ENCODE peak calls at places on chromosomes 3 and 15, in ten cellular contexts. V is EH; E is PC-9; C is cardiac muscle cell; W is stimulated activated naive CD4-positive, alpha-beta T cell; H is H4; O is fibroblast of the conjunctiva; P is stimulated activated CD4-positive, alpha-beta T cell treated with anti-CD3 and anti-CD28 coated beads, Interleukin-4, amount 100 ng/mL, for 24 hours; T is epithelial cell of esophagus; A is NCI-H2081. I is an unnamed sample.

GRCh38 chr15:34799149-34799824 is 3.9 kb upstream of the ACTC1 start:
- DNase-seq in O (no peak), A (peak), E (no peak), V (peak), P (no peak), T (no peak), H (peak), W (no peak), C (peak), I (no peak)

GRCh38 chr15:42876224-42876623 is 44.4 kb downstream of the TTBK2 start:
- DNase-seq in C (no peak), E (no peak), P (no peak), H (no peak), A (no peak), W (no peak), T (no peak), O (no peak), V (no peak), I (no peak)

GRCh38 chr15:35444557-35445204 is 101.3 kb downstream of the DPH6 start:
- DNase-seq in V (peak), A (peak), H (peak), W (no peak), E (peak), T (peak), P (no peak), C (peak), O (no peak), I (no peak)

GRCh38 chr3:179179256-179179655 is 31.1 kb downstream of the PIK3CA start:
- DNase-seq in W (no peak), O (no peak), V (no peak), A (no peak), E (no peak), T (no peak), C (no peak), H (no peak), P (no peak), I (no peak)

GRCh38 chr3:45234250-45234649 is 8.2 kb upstream of the TMEM158 start:
- DNase-seq in P (no peak), T (no peak), W (no peak), O (no peak), A (no peak), C (no peak), H (no peak), E (no peak), V (no peak), I (no peak)

GRCh38 chr3:34388836-34389235 is 590.4 kb downstream of the PDCD6IP start:
- DNase-seq in P (no peak), V (no peak), H (no peak), E (no peak), T (no peak), W (no peak), C (no peak), O (no peak), A (no peak), I (no peak)

GRCh38 chr3:141255137-141255536 is 23.5 kb downstream of the PXYLP1 start:
- DNase-seq in P (no peak), T (no peak), O (no peak), E (no peak), C (no peak), W (no peak), A (no peak), H (no peak), V (no peak), I (no peak)

GRCh38 chr3:72821170-72821781 is 27.0 kb downstream of the SHQ1 start:
- DNase-seq in T (peak), O (no peak), H (no peak), C (peak), A (peak), P (no peak), E (no peak), V (peak), W (peak), I (no peak)

GRCh38 chr15:47987908-47988532 is 132.8 kb upstream of the SLC24A5 start:
- DNase-seq in T (peak), E (no peak), H (peak), C (peak), O (peak), V (peak), A (peak), P (no peak), W (no peak), I (no peak)

GRCh38 chr3:69999191-70000027 is at the start of gene SAMMSON:
- DNase-seq in C (peak), W (no peak), P (no peak), H (peak), T (peak), V (peak), O (no peak), E (no peak), A (peak), I (no peak)

GRCh38 chr3:53764376-53764775 is 81.8 kb downstream of the CHDH start:
- DNase-seq in H (no peak), W (no peak), C (no peak), E (no peak), O (no peak), P (no peak), V (no peak), T (no peak), A (peak), I (no peak)

GRCh38 chr15:80803580-80804525 is 24.7 kb downstream of the CEMIP start:
- DNase-seq in O (no peak), V (no peak), T (no peak), C (no peak), W (no peak), H (no peak), E (no peak), A (no peak), P (peak), I (no peak)

GRCh38 chr15:77563768-77564167 is 68.9 kb downstream of the LINGO1 start:
- DNase-seq in W (no peak), A (no peak), P (no peak), V (no peak), E (no peak), H (no peak), O (no peak), T (no peak), C (no peak), I (no peak)

GRCh38 chr3:45575491-45575923 is 19.0 kb upstream of the LIMD1 start:
- DNase-seq in C (peak), V (peak), P (no peak), A (no peak), H (no peak), T (no peak), O (no peak), W (no peak), E (peak), I (no peak)

GRCh38 chr15:39556461-39556860 is 24.4 kb upstream of the THBS1 start:
- DNase-seq in C (no peak), H (no peak), T (peak), A (peak), P (no peak), W (no peak), V (no peak), E (no peak), O (no peak), I (no peak)

GRCh38 chr15:40511472-40512133 is 40.8 kb downstream of the CHST14 start:
- DNase-seq in O (peak), T (peak), H (no peak), A (no peak), V (peak), E (peak), C (peak), P (no peak), W (no peak), I (no peak)

GRCh38 chr15:57527382-57528091 is 64.2 kb upstream of the MYZAP start:
- DNase-seq in W (peak), O (peak), T (peak), H (peak), P (peak), V (peak), E (peak), C (peak), A (peak), I (no peak)

GRCh38 chr3:128383316-128384235 is 83.1 kb downstream of the DNAJB8 start:
- DNase-seq in P (peak), O (peak), E (peak), H (peak), W (no peak), T (peak), C (peak), A (peak), V (peak), I (no peak)

GRCh38 chr15:97978408-97979130 is 18.1 kb downstream of the ARRDC4 start:
- DNase-seq in T (no peak), C (peak), H (no peak), E (no peak), O (no peak), W (no peak), A (no peak), V (peak), P (no peak), I (no peak)

GRCh38 chr15:45448516-45448915 is 70.2 kb upstream of the GATM start:
- DNase-seq in P (no peak), A (no peak), O (no peak), T (no peak), V (peak), E (peak), W (no peak), C (no peak), H (no peak), I (no peak)

GRCh38 chr15:96501362-96501761 is 170.9 kb downstream of the NR2F2 start:
- DNase-seq in W (no peak), O (no peak), E (no peak), H (no peak), A (no peak), V (no peak), P (no peak), C (no peak), T (no peak), I (no peak)

GRCh38 chr3:62870321-62870720 is 4.9 kb downstream of the CADPS start:
- DNase-seq in T (peak), C (no peak), O (no peak), V (peak), H (no peak), E (no peak), W (no peak), P (no peak), A (no peak), I (no peak)

GRCh38 chr3:4471907-4472306 is 4.8 kb upstream of the SUMF1 start:
- DNase-seq in T (no peak), A (no peak), V (no peak), P (no peak), E (no peak), O (no peak), C (no peak), H (no peak), W (no peak), I (no peak)

GRCh38 chr15:72182673-72183072 is 14.9 kb downstream of the GRAMD2A start:
- DNase-seq in O (peak), H (peak), T (peak), V (peak), P (no peak), W (no peak), E (peak), A (no peak), C (peak), I (peak)

GRCh38 chr15:35753486-35753885 is 207.5 kb upstream of the DPH6 start:
- DNase-seq in P (no peak), T (peak), E (no peak), H (no peak), W (no peak), O (peak), A (no peak), C (no peak), V (peak), I (no peak)

GRCh38 chr3:194054540-194054939 is 81.4 kb upstream of the HES1 start:
- DNase-seq in A (no peak), H (no peak), O (no peak), P (no peak), C (no peak), V (no peak), T (no peak), E (no peak), W (no peak), I (no peak)

GRCh38 chr3:57659004-57659672 is 33.7 kb downstream of the DENND6A start:
- DNase-seq in W (no peak), P (no peak), O (no peak), H (no peak), V (no peak), A (no peak), C (no peak), E (no peak), T (peak), I (no peak)